ENCODE peak calls at places on chromosomes 6 and 20, in ten cellular contexts. P, T, C, Y, J, F, S, D, L and W are unnamed samples.

GRCh38 chr20:58869662-58870227 is 17.2 kb downstream of the GNAS start:
- DNase-seq in T (no peak), F (no peak), D (no peak), C (no peak), L (no peak), J (no peak), P (no peak), Y (no peak), S (no peak), W (no peak)

GRCh38 chr20:8449120-8449519 is 317.1 kb downstream of the PLCB1 start:
- DNase-seq in L (no peak), P (no peak), C (peak; percentile 28), T (no peak), J (no peak), D (peak; percentile 58), Y (no peak), S (no peak), F (no peak), W (no peak)

GRCh38 chr6:112188906-112189305 is 65.5 kb downstream of the LAMA4 start:
- DNase-seq in T (no peak), P (no peak), C (peak; percentile 44), J (no peak), S (no peak), D (no peak), Y (no peak), L (no peak), F (peak; percentile 44), W (peak; percentile 92)

GRCh38 chr6:139436521-139437348 is 62.3 kb upstream of the CITED2 start:
- DNase-seq in D (no peak), J (peak; percentile 32), C (no peak), L (no peak), S (no peak), P (no peak), Y (no peak), F (no peak), T (no peak), W (no peak)

GRCh38 chr6:139367810-139368321 is 6.6 kb downstream of the CITED2 start:
- DNase-seq in D (peak; percentile 43), J (no peak), P (no peak), L (no peak), C (no peak), T (no peak), Y (no peak), F (no peak), S (no peak), W (no peak)

GRCh38 chr6:105402090-105402980 is 547 bp downstream of the PREP start:
- DNase-seq in F (no peak), J (no peak), P (no peak), L (no peak), Y (peak; percentile 23), S (peak; percentile 31), T (peak; percentile 59), D (peak; percentile 54), C (peak; percentile 36), W (peak; percentile 56)

GRCh38 chr20:48523191-48523757 is 304.5 kb downstream of the PREX1 start:
- DNase-seq in D (peak; percentile 91), T (no peak), L (no peak), C (peak; percentile 59), J (no peak), P (no peak), Y (peak; percentile 35), S (no peak), F (no peak), W (peak; percentile 68)

GRCh38 chr20:2747676-2748235 is 52.7 kb downstream of the CPXM1 start:
- DNase-seq in Y (peak; percentile 0), D (no peak), T (no peak), L (peak; percentile 8), J (no peak), S (no peak), F (no peak), P (no peak), C (peak; percentile 12), W (no peak)

GRCh38 chr6:139109558-139109957 is 25.3 kb upstream of the HECA start:
- DNase-seq in J (no peak), T (no peak), Y (peak; percentile 37), C (peak; percentile 12), P (no peak), L (no peak), F (no peak), D (peak; percentile 68), S (no peak), W (no peak)

GRCh38 chr6:20534906-20535305 is 649 bp downstream of the CDKAL1 start:
- DNase-seq in Y (no peak), J (no peak), D (no peak), C (no peak), S (no peak), T (no peak), L (no peak), F (no peak), P (no peak), W (peak; percentile 20)

GRCh38 chr6:150482883-150483409 is 114.1 kb downstream of the IYD start:
- DNase-seq in L (no peak), F (no peak), D (no peak), J (no peak), S (no peak), Y (no peak), C (no peak), T (no peak), P (no peak), W (no peak)

GRCh38 chr6:157688960-157689599 is 134.0 kb upstream of the SNX9 start:
- DNase-seq in D (peak; percentile 51), C (peak; percentile 16), S (peak; percentile 54), P (no peak), T (peak; percentile 62), J (no peak), Y (no peak), F (no peak), L (no peak), W (no peak)

GRCh38 chr6:100176321-100176950 is 182.4 kb upstream of the MCHR2 start:
- DNase-seq in T (no peak), F (no peak), P (no peak), L (no peak), S (no peak), J (no peak), C (peak; percentile 74), Y (no peak), D (peak; percentile 77), W (peak; percentile 73)

GRCh38 chr20:50398471-50399002 is 111.6 kb upstream of the PTPN1 start:
- DNase-seq in S (peak; percentile 93), T (no peak), Y (no peak), L (no peak), D (no peak), C (no peak), F (no peak), P (no peak), J (no peak), W (no peak)

GRCh38 chr6:133208183-133208755 is 32.9 kb upstream of the EYA4 start:
- DNase-seq in F (no peak), L (no peak), J (no peak), C (peak; percentile 91), T (no peak), D (peak; percentile 3), S (no peak), Y (no peak), P (no peak), W (peak; percentile 69)

GRCh38 chr6:134047673-134048072 is 4.8 kb downstream of the SLC2A12 start:
- DNase-seq in P (peak; percentile 75), D (no peak), T (no peak), L (no peak), J (no peak), C (no peak), F (no peak), S (peak; percentile 66), Y (peak; percentile 44), W (no peak)

GRCh38 chr6:160454303-160454702 is 106.1 kb downstream of the SLC22A3 start:
- DNase-seq in C (no peak), Y (no peak), T (no peak), L (no peak), D (no peak), P (no peak), S (no peak), F (no peak), J (no peak), W (no peak)

GRCh38 chr6:43522547-43523263 is 5.8 kb downstream of the POLR1C start:
- DNase-seq in J (no peak), L (no peak), C (no peak), D (no peak), S (no peak), P (no peak), T (no peak), Y (no peak), F (no peak), W (no peak)
- H3K36me3 ChIP-seq in J (peaks cover 9% of the 10 kb centered on the region), L (peaks cover 86% of the 10 kb centered on the region), C (peaks cover 68% of the 10 kb centered on the region), D (peaks cover 75% of the 10 kb centered on the region), S (peaks cover 85% of the 10 kb centered on the region), P (peaks cover 89% of the 10 kb centered on the region), T (peaks cover 14% of the 10 kb centered on the region), Y (peaks cover 90% of the 10 kb centered on the region), F (no peaks in the 10 kb centered on the region), W (peaks cover 85% of the 10 kb centered on the region)

GRCh38 chr20:62873280-62873679 is 11.7 kb upstream of the TCFL5 start:
- DNase-seq in F (no peak), C (no peak), L (no peak), T (no peak), D (no peak), J (no peak), Y (no peak), P (no peak), S (no peak), W (no peak)
- H3K4me1 ChIP-seq in F (no peaks in the 10 kb centered on the region), C (peaks cover 7% of the 10 kb centered on the region), L (peaks cover 6% of the 10 kb centered on the region), T (no peaks in the 10 kb centered on the region), D (no peaks in the 10 kb centered on the region), J (peaks cover 11% of the 10 kb centered on the region), Y (peaks cover 20% of the 10 kb centered on the region), P (peaks cover 22% of the 10 kb centered on the region), S (peaks cover 16% of the 10 kb centered on the region), W (peaks cover 27% of the 10 kb centered on the region)

GRCh38 chr6:119060255-119060907 is 18.1 kb downstream of the FAM184A start:
- DNase-seq in P (no peak), S (no peak), T (no peak), D (no peak), Y (no peak), C (no peak), F (no peak), J (no peak), L (no peak), W (no peak)
- H3K9me3 ChIP-seq in P (no peaks in the 10 kb centered on the region), S (no peaks in the 10 kb centered on the region), T (no peaks in the 10 kb centered on the region), D (no peaks in the 10 kb centered on the region), Y (no peaks in the 10 kb centered on the region), C (no peaks in the 10 kb centered on the region), F (no peaks in the 10 kb centered on the region), J (no peaks in the 10 kb centered on the region), L (no peaks in the 10 kb centered on the region), W (no peaks in the 10 kb centered on the region)

GRCh38 chr20:47212606-47213207 is 143.8 kb downstream of the ZMYND8 start:
- DNase-seq in C (no peak), T (no peak), D (no peak), L (no peak), J (no peak), S (no peak), F (no peak), P (no peak), Y (no peak), W (no peak)

GRCh38 chr20:47208534-47209174 is 147.8 kb downstream of the ZMYND8 start:
- DNase-seq in C (no peak), J (no peak), S (no peak), P (no peak), T (no peak), Y (no peak), F (no peak), D (no peak), L (no peak), W (no peak)

GRCh38 chr20:47211036-47211435 is 145.5 kb downstream of the ZMYND8 start:
- DNase-seq in F (no peak), C (no peak), L (no peak), Y (no peak), T (no peak), S (no peak), P (no peak), D (no peak), J (no peak), W (no peak)

GRCh38 chr20:47209982-47210381 is 146.5 kb downstream of the ZMYND8 start:
- DNase-seq in J (no peak), D (no peak), Y (no peak), L (no peak), P (no peak), F (no peak), S (no peak), T (no peak), C (no peak), W (no peak)

GRCh38 chr20:47210470-47210869 is 146.0 kb downstream of the ZMYND8 start:
- DNase-seq in P (no peak), F (no peak), J (no peak), C (no peak), S (no peak), Y (no peak), T (no peak), D (no peak), L (no peak), W (no peak)
- H3K36me3 ChIP-seq in P (peaks cover 67% of the 10 kb centered on the region), F (no peaks in the 10 kb centered on the region), J (no peaks in the 10 kb centered on the region), C (peaks cover 50% of the 10 kb centered on the region), S (peaks cover 67% of the 10 kb centered on the region), Y (peaks cover 76% of the 10 kb centered on the region), T (peaks cover 15% of the 10 kb centered on the region), D (peaks cover 35% of the 10 kb centered on the region), L (peaks cover 73% of the 10 kb centered on the region), W (peaks cover 72% of the 10 kb centered on the region)